ENCODE peak calls at places on chromosomes 2 and 18, in eight cellular contexts. G is tibial artery; F is spleen; T is right lobe of liver; B is endodermal cell; V is CD4-positive, alpha-beta T cell; U is stomach; X is upper lobe of right lung. O is an unnamed sample. For H3K9me3, the result is how much of the 10 kb centered on the place peaks cover.

GRCh38 chr2:238493411-238493810 is 66.7 kb downstream of the ASB1 start:
- DNase-seq in G (no peak), F (no peak), T (no peak), B (no peak), V (no peak), U (no peak), X (no peak), O (no peak)

GRCh38 chr2:24894750-24895149 is 25.3 kb downstream of the ADCY3 start:
- DNase-seq in G (no peak), F (no peak), T (no peak), B (no peak), V (no peak), U (no peak), X (no peak), O (no peak)

GRCh38 chr2:155679647-155680046 is 652.9 kb downstream of the NR4A2 start:
- DNase-seq in G (no peak), F (no peak), T (no peak), B (no peak), V (no peak), U (no peak), X (no peak), O (no peak)

GRCh38 chr2:28747714-28748113 is 3.9 kb upstream of the PPP1CB start:
- DNase-seq in G (no peak), F (no peak), T (no peak), B (no peak), V (no peak), U (no peak), X (no peak), O (no peak)

GRCh38 chr2:191650896-191651773 is 26.8 kb upstream of the NABP1 start:
- DNase-seq in G (no peak), F (no peak), T (no peak), B (no peak), V (no peak), U (no peak), X (no peak), O (no peak)

GRCh38 chr2:1481406-1482252 is 68.4 kb downstream of the TPO start:
- DNase-seq in G (no peak), F (peak), T (no peak), B (no peak), V (no peak), U (no peak), X (peak), O (no peak)

GRCh38 chr18:48529796-48530195 is 9.0 kb upstream of the CTIF start:
- DNase-seq in G (no peak), F (no peak), T (no peak), B (peak), V (no peak), U (no peak), X (no peak), O (no peak)

GRCh38 chr2:121955313-121956211 is 200.1 kb downstream of the TSN start:
- DNase-seq in G (no peak), F (no peak), T (no peak), B (peak), V (no peak), U (no peak), X (no peak), O (no peak)

GRCh38 chr2:12685145-12685544 is 31.6 kb upstream of the TRIB2 start:
- DNase-seq in G (no peak), F (no peak), T (no peak), B (no peak), V (no peak), U (no peak), X (no peak), O (no peak)

GRCh38 chr2:183253441-183254130 is 129.3 kb downstream of the NUP35 start:
- DNase-seq in G (no peak), F (no peak), T (no peak), B (no peak), V (no peak), U (no peak), X (no peak), O (no peak)

DNA sequence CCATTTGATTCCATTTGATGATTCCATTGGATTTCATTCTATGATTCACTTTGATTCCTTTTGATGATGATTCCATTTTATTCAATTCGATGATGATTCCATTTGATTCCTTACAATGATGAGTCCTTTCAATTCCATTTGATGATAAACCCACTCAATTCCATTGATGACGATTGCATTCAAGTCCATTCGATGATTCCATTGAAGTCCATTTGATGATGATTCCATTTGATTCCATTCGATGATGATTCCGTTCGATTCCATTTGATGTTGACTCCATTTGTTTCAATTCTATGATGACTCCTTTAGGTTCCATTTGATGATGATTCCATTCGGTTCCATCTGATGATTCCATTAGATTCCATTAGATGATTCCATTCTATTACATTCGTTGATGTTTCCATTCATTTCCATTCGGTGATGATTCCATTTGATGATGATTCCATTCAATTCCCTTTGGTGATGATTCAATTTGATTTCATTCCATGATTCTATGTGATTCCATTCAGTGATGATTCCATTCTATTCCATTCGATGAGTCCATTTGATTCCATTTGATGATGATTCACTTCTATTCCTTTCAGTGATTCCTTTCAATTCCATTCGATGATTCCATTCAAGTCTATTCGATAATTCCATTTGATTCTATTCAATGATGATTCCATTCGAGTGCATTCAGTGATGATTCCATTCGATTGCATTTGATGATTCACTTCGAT is 1106.0 kb downstream of the RPIA start:
- DNase-seq in G (no peak), F (no peak), T (no peak), B (no peak), V (no peak), U (no peak), X (no peak), O (no peak)
- H3K9me3 ChIP-seq in G (half or more), F (half or more), T (under half), B (half or more), V (under half), U (half or more), X (under half), O (under half)

GRCh38 chr18:79471048-79471447 is 75.3 kb downstream of the NFATC1 start:
- DNase-seq in G (no peak), F (no peak), T (no peak), B (no peak), V (no peak), U (no peak), X (no peak), O (no peak)
- H3K9me3 ChIP-seq in G (under half), F (under half), T (under half), B (under half), V (under half), U (under half), X (under half), O (under half)

GRCh38 chr2:95220449-95220848 is 13.1 kb downstream of the ZNF892 start:
- DNase-seq in G (no peak), F (no peak), T (no peak), B (no peak), V (no peak), U (no peak), X (no peak), O (no peak)
- H3K9me3 ChIP-seq in G (half or more), F (half or more), T (under half), B (half or more), V (half or more), U (half or more), X (half or more), O (under half)

DNA sequence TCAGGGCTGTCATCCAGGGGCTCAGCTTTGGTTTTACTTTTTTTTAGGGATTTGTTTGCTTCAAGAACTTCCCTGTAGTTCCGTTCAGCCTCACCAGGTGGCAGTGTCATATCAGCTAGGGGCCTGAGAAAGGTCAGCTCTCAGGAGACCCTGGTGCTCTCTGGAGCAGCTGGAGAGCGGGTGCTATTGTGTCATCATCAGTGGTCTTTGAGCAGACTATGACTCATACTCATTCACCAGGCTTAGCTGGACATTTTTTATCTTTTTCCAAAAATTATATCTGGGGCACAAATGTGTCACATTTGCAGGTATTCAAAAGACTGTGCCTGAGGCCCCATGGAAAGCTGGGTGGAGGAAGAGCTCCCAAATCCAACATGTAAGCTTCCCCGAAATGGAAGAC is 24.4 kb downstream of the ZNF892 start:
- DNase-seq in G (no peak), F (no peak), T (peak), B (peak), V (no peak), U (peak), X (peak), O (no peak)
- H3K9me3 ChIP-seq in G (half or more), F (half or more), T (under half), B (under half), V (under half), U (under half), X (under half), O (under half)

GRCh38 chr18:79905993-79906392 is 45.5 kb downstream of the SLC66A2 start:
- DNase-seq in G (no peak), F (no peak), T (no peak), B (no peak), V (no peak), U (no peak), X (no peak), O (no peak)

GRCh38 chr18:79903071-79903635 is 48.3 kb downstream of the SLC66A2 start:
- DNase-seq in G (peak), F (peak), T (no peak), B (peak), V (no peak), U (no peak), X (peak), O (no peak)

GRCh38 chr18:79903787-79904356 is 47.6 kb downstream of the SLC66A2 start:
- DNase-seq in G (peak), F (peak), T (no peak), B (no peak), V (no peak), U (no peak), X (peak), O (no peak)

GRCh38 chr18:79905389-79905911 is 46.0 kb downstream of the SLC66A2 start:
- DNase-seq in G (peak), F (peak), T (peak), B (peak), V (no peak), U (no peak), X (peak), O (peak)

DNA sequence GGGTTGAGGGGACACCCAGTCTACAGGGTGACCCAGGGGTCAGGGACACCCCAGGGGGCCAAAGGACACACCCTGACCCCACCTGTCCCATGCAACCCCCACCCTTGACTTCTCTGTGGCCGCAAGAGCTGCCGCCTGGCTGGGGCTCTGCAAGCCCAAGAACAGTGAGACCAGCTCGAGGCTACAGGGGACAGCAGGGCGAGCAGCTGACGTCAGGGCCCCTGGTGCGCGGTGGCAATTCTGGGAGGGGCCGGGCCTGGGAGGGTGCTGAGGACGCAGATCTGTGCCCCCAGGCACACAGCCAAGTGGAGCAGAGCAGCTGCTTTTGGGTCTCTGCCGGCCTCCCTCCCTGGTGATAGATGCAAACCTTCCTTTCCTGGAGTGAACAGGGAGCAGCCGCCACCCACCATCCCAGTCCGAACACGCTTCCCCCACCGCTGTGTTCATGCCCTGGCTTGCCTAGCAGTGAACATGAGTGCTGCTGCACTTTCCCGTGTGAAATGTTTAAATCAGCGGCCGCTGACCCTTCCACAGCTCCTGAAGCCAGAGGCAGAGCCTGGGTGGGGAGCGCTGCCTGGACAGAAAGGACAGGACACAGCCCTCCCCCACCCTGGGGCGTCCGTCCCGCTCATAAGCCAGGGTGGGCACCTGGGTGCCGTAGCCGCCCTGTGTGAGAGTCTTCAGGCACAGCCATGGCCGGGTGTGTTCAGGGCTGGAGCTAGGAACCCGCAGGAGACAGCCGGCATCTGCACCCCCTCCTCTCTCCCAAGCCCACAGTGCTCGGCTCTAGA is 46.9 kb downstream of the SLC66A2 start:
- DNase-seq in G (peak), F (no peak), T (no peak), B (no peak), V (no peak), U (no peak), X (peak), O (no peak)
- H3K9me3 ChIP-seq in G (under half), F (under half), T (under half), B (under half), V (under half), U (under half), X (under half), O (under half)

GRCh38 chr2:220753486-220753885 is 818.6 kb downstream of the EPHA4 start:
- DNase-seq in G (no peak), F (no peak), T (no peak), B (no peak), V (no peak), U (no peak), X (no peak), O (no peak)
- H3K9me3 ChIP-seq in G (under half), F (under half), T (under half), B (under half), V (under half), U (under half), X (under half), O (under half)

DNA sequence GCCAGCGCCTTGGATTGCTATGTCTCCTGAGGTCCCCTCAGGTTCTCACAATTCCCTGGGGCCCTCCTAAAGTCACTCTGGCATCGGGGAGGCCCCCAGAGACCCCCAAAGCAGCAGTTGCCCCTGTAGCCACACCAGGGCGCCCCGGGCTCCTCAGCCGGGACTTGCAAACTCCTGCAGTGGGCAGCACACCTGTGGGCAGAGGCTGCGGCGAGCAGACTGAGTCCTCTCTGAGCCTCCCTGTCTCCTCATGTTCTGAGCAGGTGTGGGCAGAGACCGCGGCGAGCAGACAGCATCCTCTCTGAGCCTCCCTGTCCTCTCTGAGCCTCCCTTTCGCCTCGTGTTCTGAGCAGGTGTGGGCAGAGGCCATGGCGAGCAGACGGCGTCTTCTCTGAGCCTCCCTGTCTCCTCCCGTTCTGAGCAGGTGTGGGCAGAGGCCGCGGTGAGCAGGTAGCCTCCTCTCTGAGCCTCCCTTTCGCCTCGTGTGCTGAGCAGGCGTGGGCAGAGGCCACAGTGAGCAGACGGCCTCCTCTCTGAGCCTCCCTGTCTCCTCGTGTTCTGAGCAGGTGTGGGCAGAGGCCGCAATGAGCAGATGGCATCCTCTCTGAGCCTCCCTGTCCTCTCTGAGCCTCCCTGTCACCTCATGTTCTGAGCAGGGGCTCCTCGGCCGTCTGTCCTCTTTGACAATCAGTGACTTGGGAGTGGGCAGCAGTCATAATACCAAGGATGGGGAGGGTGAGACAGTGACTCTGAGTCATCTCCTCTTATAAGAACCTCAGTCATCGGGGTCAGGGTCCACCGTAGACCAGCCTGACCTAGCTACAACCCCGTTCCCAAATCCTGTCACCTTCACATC is 395.2 kb upstream of the SALL3 start:
- DNase-seq in G (no peak), F (no peak), T (no peak), B (no peak), V (no peak), U (no peak), X (no peak), O (no peak)
- H3K9me3 ChIP-seq in G (under half), F (under half), T (under half), B (under half), V (under half), U (under half), X (under half), O (under half)

GRCh38 chr18:64330161-64330560 is 181.3 kb upstream of the LINC00305 start:
- DNase-seq in G (no peak), F (no peak), T (no peak), B (peak), V (no peak), U (no peak), X (no peak), O (no peak)
- H3K9me3 ChIP-seq in G (under half), F (under half), T (under half), B (under half), V (under half), U (under half), X (under half), O (under half)